ENCODE peak calls at places on chromosome 16, in four cellular contexts. V is K562, P is A549, H is HepG2. F is an unnamed sample.

GRCh38 chr16:11145173-11145820 is 110.7 kb downstream of the SOCS1 start:
- DNase-seq in V (no peak), H (no peak), P (no peak), F (no peak)

GRCh38 chr16:24309222-24309905 is 53.2 kb downstream of the CACNG3 start:
- DNase-seq in P (peak), H (peak), V (no peak), F (no peak)

GRCh38 chr16:21628772-21629171 is 23.6 kb downstream of the IGSF6 start:
- DNase-seq in P (no peak), V (no peak), H (no peak), F (no peak)

GRCh38 chr16:59527206-59527997 is 793.3 kb upstream of the GOT2 start:
- DNase-seq in V (no peak), H (no peak), P (peak), F (no peak)

GRCh38 chr16:19698480-19699465 is 19.3 kb downstream of the KNOP1 start:
- DNase-seq in V (no peak), P (no peak), H (no peak), F (no peak)

GRCh38 chr16:87392823-87393679 is 915 bp downstream of the MAP1LC3B start:
- DNase-seq in V (no peak), P (peak), H (no peak), F (peak)

GRCh38 chr16:77002644-77003043 is 188.3 kb upstream of the MON1B start:
- DNase-seq in P (no peak), V (no peak), H (no peak), F (no peak)

GRCh38 chr16:87065781-87066694 is 251.2 kb downstream of the C16orf95 start:
- DNase-seq in P (no peak), H (no peak), V (no peak), F (no peak)

GRCh38 chr16:21277927-21278706 is at the start of gene CRYM:
- DNase-seq in V (peak), P (peak), H (peak), F (peak)

GRCh38 chr16:66150691-66151090 is 215.8 kb upstream of the CDH5 start:
- DNase-seq in P (no peak), V (no peak), H (no peak), F (no peak)

GRCh38 chr16:86602521-86602920 is 24.2 kb downstream of the FOXL1 start:
- DNase-seq in P (no peak), V (no peak), H (no peak), F (no peak)

GRCh38 chr16:21159281-21159951 is 942 bp downstream of the LDAF1 start:
- DNase-seq in V (peak), H (no peak), P (no peak), F (peak)

GRCh38 chr16:80347900-80348299 is 192.9 kb upstream of the DYNLRB2 start:
- DNase-seq in V (no peak), P (no peak), H (no peak), F (no peak)

GRCh38 chr16:24988593-24989338 is 26.4 kb downstream of the ARHGAP17 start:
- DNase-seq in P (peak), V (no peak), H (peak), F (no peak)

GRCh38 chr16:51382215-51382614 is 231.1 kb upstream of the SALL1 start:
- DNase-seq in P (no peak), H (peak), V (no peak), F (no peak)

GRCh38 chr16:83969771-83970429 is 1.9 kb downstream of the NECAB2 start:
- DNase-seq in H (no peak), V (no peak), P (no peak), F (no peak)

GRCh38 chr16:69709456-69710084 is 16.8 kb downstream of the NQO1 start:
- DNase-seq in V (peak), P (peak), H (peak), F (no peak)

DNA sequence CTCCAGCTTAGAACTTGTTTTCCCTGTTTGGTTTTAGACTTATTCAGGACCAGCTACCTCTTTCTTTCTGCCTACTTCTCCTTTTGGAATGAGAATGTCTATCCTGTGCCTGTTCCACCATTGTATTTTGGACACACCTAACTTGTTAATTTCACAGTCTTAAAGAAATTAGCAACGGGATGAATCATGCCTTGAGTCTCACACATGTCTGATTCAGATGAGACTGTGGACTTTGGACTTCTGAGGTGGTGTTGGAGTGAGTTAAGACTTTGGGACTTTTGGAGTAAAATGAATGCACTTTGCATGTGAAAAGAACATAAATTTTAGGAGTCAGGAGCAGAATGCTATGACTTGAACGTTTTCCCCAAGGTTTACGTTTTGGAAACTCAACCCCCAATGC is 581.4 kb downstream of the CDH11 start:
- DNase-seq in H (no peak), P (no peak), V (no peak), F (no peak)
- TF ChIP-seq HMGXB4 in H (no peak), P (no peak), V (no peak), F (no peak)

GRCh38 chr16:54080524-54081008 is 206.0 kb downstream of the IRX3 start:
- DNase-seq in H (peak), V (no peak), P (peak), F (no peak)
- TF ChIP-seq HMGXB4 in H (no peak), V (no peak), P (no peak), F (no peak)

GRCh38 chr16:12617401-12617819 is 186.3 kb downstream of the CPPED1 start:
- DNase-seq in P (no peak), V (no peak), H (no peak), F (no peak)
- TF ChIP-seq HMGXB4 in P (no peak), V (no peak), H (no peak), F (no peak)

DNA sequence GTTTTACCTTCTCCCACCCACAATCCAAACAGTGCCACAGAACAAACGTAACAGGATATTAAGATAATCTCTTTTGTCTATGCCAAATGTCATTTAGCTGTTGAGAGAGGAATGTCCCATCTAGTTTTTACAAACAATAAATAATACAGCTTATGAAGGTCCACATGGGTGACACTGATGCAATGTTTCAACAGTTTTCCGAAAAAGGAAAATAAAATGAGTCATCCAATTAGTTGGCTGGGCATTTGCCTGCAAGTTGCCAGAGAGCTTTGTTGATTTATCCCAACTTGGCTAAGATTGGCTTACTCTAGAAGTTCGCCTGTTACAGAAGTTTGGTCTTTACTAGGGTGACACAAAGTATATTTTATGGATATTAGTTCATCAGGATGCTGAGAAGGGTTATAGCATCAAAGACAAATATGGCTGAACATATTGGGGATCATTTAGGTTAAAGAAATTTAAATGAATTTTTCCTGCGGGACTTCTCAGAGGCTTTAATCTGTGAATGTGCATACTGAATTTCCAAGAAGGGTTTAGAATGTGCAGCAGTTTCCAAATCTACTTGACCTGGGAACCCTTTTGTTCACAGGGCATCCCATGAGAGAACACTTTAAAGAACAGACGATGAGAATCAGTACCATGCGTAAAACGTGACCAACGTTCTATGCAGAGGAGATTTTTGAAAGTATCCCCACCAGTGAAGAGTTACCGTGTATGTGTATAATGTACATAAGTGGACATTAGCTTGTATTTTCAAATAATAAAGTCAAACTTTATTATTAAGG is 73.1 kb downstream of the CDH13 start:
- DNase-seq in H (no peak), V (no peak), P (no peak), F (no peak)
- TF ChIP-seq HMGXB4 in H (no peak), V (no peak), P (no peak), F (no peak)

GRCh38 chr16:89357055-89357454 is 133.3 kb downstream of the ANKRD11 start:
- DNase-seq in H (peak), P (no peak), V (peak), F (no peak)
- TF ChIP-seq HMGXB4 in H (no peak), P (no peak), V (no peak), F (no peak)

GRCh38 chr16:50282955-50283631 is 16.7 kb downstream of the ADCY7 start:
- DNase-seq in V (no peak), P (no peak), H (peak), F (no peak)

GRCh38 chr16:50285406-50286003 is 19.2 kb downstream of the ADCY7 start:
- DNase-seq in H (no peak), P (no peak), V (no peak), F (no peak)

GRCh38 chr16:50282010-50282538 is 15.7 kb downstream of the ADCY7 start:
- DNase-seq in P (no peak), V (no peak), H (no peak), F (no peak)

GRCh38 chr16:50286681-50287080 is 20.3 kb downstream of the ADCY7 start:
- DNase-seq in P (no peak), V (no peak), H (no peak), F (no peak)

GRCh38 chr16:50284131-50284911 is 18.0 kb downstream of the ADCY7 start:
- DNase-seq in P (no peak), V (no peak), H (peak), F (no peak)
- TF ChIP-seq HMGXB4 in P (no peak), V (no peak), H (no peak), F (no peak)

DNA sequence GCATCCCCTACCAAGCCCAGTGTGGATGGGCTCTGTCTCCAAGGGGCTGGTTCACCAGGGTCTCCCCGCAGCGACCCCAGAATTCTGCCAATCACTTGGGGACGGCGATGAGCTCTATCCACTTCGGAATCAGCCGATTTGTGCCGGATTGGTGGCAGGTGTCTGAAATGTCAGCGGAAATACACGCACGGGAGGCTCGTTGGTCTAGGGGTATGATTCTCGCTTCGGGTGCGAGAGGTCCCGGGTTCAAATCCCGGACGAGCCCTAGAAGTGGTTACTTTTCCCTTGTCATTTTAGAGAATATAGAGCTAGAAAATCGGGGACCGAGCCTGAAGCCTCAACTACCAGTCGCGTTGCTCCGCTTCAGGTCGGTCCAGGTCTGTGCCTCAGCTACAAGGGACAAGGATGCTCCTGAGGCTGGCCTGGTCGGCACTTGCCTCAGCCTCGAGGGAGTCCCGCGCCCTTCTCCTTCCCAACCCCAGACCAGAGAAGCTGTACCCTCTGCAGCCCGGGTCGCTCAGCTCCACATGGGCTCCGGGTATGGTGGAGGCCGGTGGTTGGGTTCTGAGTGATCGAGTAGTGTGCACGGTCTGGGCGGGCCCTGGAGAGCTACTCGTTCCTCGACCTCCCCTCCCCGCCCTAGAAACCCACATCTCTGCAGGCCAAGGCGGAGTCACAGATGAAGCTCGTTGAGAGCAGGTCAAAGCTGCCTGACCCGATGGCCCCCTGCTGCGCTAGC is 16.0 kb upstream of the OR1F1 start:
- DNase-seq in P (peak), H (peak), V (peak), F (peak)
- TF ChIP-seq HMGXB4 in P (no peak), H (peak), V (no peak), F (peak)

GRCh38 chr16:81861503-81861902 is 82.4 kb downstream of the PLCG2 start:
- DNase-seq in P (no peak), H (no peak), V (no peak), F (no peak)
- TF ChIP-seq HMGXB4 in P (no peak), H (no peak), V (no peak), F (no peak)

GRCh38 chr16:62079236-62079635 is 43.0 kb upstream of the CDH8 start:
- DNase-seq in V (no peak), H (no peak), P (no peak), F (no peak)

DNA sequence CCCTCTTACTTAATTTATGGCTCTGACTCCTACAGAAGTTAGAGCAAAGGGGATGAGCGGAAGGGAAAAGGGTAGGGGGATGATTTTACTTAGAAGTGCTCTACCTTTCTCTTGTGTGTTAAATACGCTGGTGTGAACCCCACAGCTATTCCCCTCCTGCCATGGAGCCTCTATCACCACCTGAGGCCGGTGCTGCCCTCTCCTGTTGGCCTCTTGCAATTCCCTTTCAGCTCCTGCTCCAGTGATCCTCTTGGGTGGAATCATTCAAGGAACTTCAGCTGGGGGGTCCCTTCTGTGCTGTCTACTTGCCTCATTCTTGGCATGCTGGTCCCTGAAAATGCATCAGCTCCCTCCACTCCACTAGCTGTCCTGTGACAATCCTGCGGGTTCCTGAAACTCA is 41.8 kb upstream of the CDH8 start:
- DNase-seq in V (no peak), H (no peak), P (peak), F (peak)
- TF ChIP-seq HMGXB4 in V (no peak), H (no peak), P (no peak), F (no peak)